ENCODE peak calls at places on chromosomes 13 and 19, in four cellular contexts. One of them, this sample, is unnamed.

GRCh38 chr19:35105411-35106290 is 10.0 kb upstream of the FXYD3 start:
- DNase-seq in K562: peak
- DNase-seq in GM12878: no peak
- DNase-seq in HL-60: no peak
- DNase-seq in this sample: no peak

GRCh38 chr13:97429681-97430081 is 4.3 kb upstream of the RAP2A start:
- DNase-seq in K562: no peak
- DNase-seq in GM12878: no peak
- DNase-seq in HL-60: no peak
- DNase-seq in this sample: no peak

GRCh38 chr19:58053480-58054156 is 5.5 kb upstream of the ZNF135 start:
- DNase-seq in K562: no peak
- DNase-seq in HL-60: no peak
- DNase-seq in GM12878: no peak
- DNase-seq in this sample: no peak

GRCh38 chr19:19053508-19054314 is 10.1 kb upstream of the SLC25A42 start:
- DNase-seq in GM12878: no peak
- DNase-seq in HL-60: no peak
- DNase-seq in K562: peak
- DNase-seq in this sample: peak

GRCh38 chr19:30528919-30529318 is 156.7 kb downstream of the ZNF536 start:
- DNase-seq in GM12878: no peak
- DNase-seq in HL-60: no peak
- DNase-seq in K562: no peak
- DNase-seq in this sample: no peak

GRCh38 chr13:111893071-111893606 is 173.8 kb upstream of the SOX1 start:
- DNase-seq in K562: no peak
- DNase-seq in GM12878: no peak
- DNase-seq in HL-60: no peak
- DNase-seq in this sample: no peak

GRCh38 chr13:20121154-20121515 is 39.7 kb downstream of the GJA3 start:
- DNase-seq in K562: no peak
- DNase-seq in GM12878: no peak
- DNase-seq in HL-60: peak
- DNase-seq in this sample: no peak

GRCh38 chr13:62357887-62358645 is 942.4 kb upstream of the PCDH20 start:
- DNase-seq in HL-60: peak
- DNase-seq in GM12878: peak
- DNase-seq in K562: no peak
- DNase-seq in this sample: no peak

GRCh38 chr13:109371066-109371465 is 415.3 kb downstream of the IRS2 start:
- DNase-seq in K562: no peak
- DNase-seq in HL-60: no peak
- DNase-seq in GM12878: no peak
- DNase-seq in this sample: no peak

GRCh38 chr19:13298565-13299481 is 148.6 kb downstream of the IER2 start:
- DNase-seq in GM12878: no peak
- DNase-seq in K562: peak
- DNase-seq in HL-60: no peak
- DNase-seq in this sample: no peak

GRCh38 chr13:58165617-58166016 is 534.1 kb downstream of the PCDH17 start:
- DNase-seq in GM12878: no peak
- DNase-seq in K562: no peak
- DNase-seq in HL-60: no peak
- DNase-seq in this sample: no peak

GRCh38 chr13:47678201-47678963 is 322.7 kb downstream of the SUCLA2 start:
- DNase-seq in HL-60: no peak
- DNase-seq in GM12878: no peak
- DNase-seq in K562: no peak
- DNase-seq in this sample: no peak

GRCh38 chr19:48671456-48671995 is 1.3 kb downstream of the NTN5 start:
- DNase-seq in K562: no peak
- DNase-seq in HL-60: no peak
- DNase-seq in GM12878: no peak
- DNase-seq in this sample: no peak

GRCh38 chr13:75946746-75947397 is 310.7 kb downstream of the LMO7 start:
- DNase-seq in K562: no peak
- DNase-seq in GM12878: no peak
- DNase-seq in HL-60: no peak
- DNase-seq in this sample: no peak

GRCh38 chr19:46639356-46640061 is 3.5 kb upstream of the GNG8 start:
- DNase-seq in HL-60: peak
- DNase-seq in GM12878: no peak
- DNase-seq in K562: peak
- DNase-seq in this sample: no peak

GRCh38 chr13:34943675-34944634 is 1.9 kb downstream of the NBEA start:
- DNase-seq in GM12878: no peak
- DNase-seq in K562: no peak
- DNase-seq in HL-60: no peak
- DNase-seq in this sample: no peak

GRCh38 chr13:38960175-38960574 is 30.5 kb downstream of the STOML3 start:
- DNase-seq in GM12878: no peak
- DNase-seq in K562: no peak
- DNase-seq in HL-60: no peak
- DNase-seq in this sample: no peak

GRCh38 chr13:109995578-109995977 is 209.2 kb upstream of the IRS2 start:
- DNase-seq in K562: no peak
- DNase-seq in HL-60: no peak
- DNase-seq in GM12878: no peak
- DNase-seq in this sample: no peak

GRCh38 chr19:2474232-2475017 is 1.5 kb upstream of the GADD45B start:
- DNase-seq in GM12878: no peak
- DNase-seq in K562: peak
- DNase-seq in HL-60: peak
- DNase-seq in this sample: peak

GRCh38 chr19:10289836-10290438 is at the start of gene ICAM5:
- DNase-seq in K562: peak
- DNase-seq in GM12878: no peak
- DNase-seq in HL-60: no peak
- DNase-seq in this sample: no peak

GRCh38 chr19:40578442-40578908 is 1.8 kb downstream of the SHKBP1 start:
- DNase-seq in K562: peak
- DNase-seq in GM12878: no peak
- DNase-seq in HL-60: peak
- DNase-seq in this sample: no peak

GRCh38 chr13:92590503-92590908 is 636.1 kb upstream of the GPC6 start:
- DNase-seq in HL-60: no peak
- DNase-seq in GM12878: no peak
- DNase-seq in K562: no peak
- DNase-seq in this sample: no peak

GRCh38 chr13:33112745-33113144 is 96.5 kb downstream of the KL start:
- DNase-seq in K562: no peak
- DNase-seq in GM12878: no peak
- DNase-seq in HL-60: no peak
- DNase-seq in this sample: no peak

GRCh38 chr19:12769689-12770088 is 5.7 kb downstream of the HOOK2 start:
- DNase-seq in K562: peak
- DNase-seq in GM12878: no peak
- DNase-seq in HL-60: no peak
- DNase-seq in this sample: no peak

GRCh38 chr13:24500977-24501376 is 11.6 kb downstream of the PARP4 start:
- DNase-seq in GM12878: no peak
- DNase-seq in HL-60: no peak
- DNase-seq in K562: peak
- DNase-seq in this sample: no peak

GRCh38 chr19:56837892-56838679 is 2.4 kb downstream of the PEG3 start:
- DNase-seq in K562: no peak
- DNase-seq in HL-60: peak
- DNase-seq in GM12878: no peak
- DNase-seq in this sample: no peak

GRCh38 chr19:7899751-7900352 is 3.8 kb upstream of the MAP2K7 start:
- DNase-seq in GM12878: no peak
- DNase-seq in HL-60: no peak
- DNase-seq in K562: no peak
- DNase-seq in this sample: no peak

GRCh38 chr19:7894612-7895309 is 6.5 kb downstream of the LRRC8E start:
- DNase-seq in K562: no peak
- DNase-seq in HL-60: no peak
- DNase-seq in GM12878: no peak
- DNase-seq in this sample: no peak

GRCh38 chr19:7898967-7899366 is 4.7 kb upstream of the MAP2K7 start:
- DNase-seq in GM12878: no peak
- DNase-seq in HL-60: no peak
- DNase-seq in K562: no peak
- DNase-seq in this sample: no peak

GRCh38 chr19:7895565-7895964 is 7.3 kb downstream of the LRRC8E start:
- DNase-seq in GM12878: no peak
- DNase-seq in HL-60: no peak
- DNase-seq in K562: no peak
- DNase-seq in this sample: no peak

DNA sequence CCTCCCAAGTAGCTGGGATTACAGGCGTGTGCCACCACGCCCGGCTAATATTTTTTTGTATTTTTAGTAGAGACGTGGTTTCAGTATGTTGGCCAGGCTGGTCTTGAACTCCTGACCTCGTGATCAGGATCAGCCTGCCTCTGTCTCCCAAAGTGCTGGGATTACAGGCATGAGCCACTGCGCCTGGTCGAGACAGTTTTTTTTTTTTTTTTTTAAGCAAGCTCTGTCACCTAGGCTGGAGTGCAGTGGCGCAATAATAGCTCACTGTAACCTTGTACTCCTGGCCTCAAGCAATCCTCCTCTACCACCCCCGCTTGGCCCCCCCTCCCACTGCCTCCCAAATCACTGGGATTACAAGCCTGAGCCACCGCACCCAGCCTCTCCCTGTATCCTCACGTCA is 6.4 kb upstream of the MAP2K7 start:
- DNase-seq in K562: no peak
- DNase-seq in HL-60: no peak
- DNase-seq in GM12878: no peak
- DNase-seq in this sample: no peak
- TF ChIP-seq SPI1 in K562: no peak
- TF ChIP-seq SPI1 in HL-60: no peak
- TF ChIP-seq SPI1 in GM12878: no peak
- TF ChIP-seq SPI1 in this sample: no peak

DNA sequence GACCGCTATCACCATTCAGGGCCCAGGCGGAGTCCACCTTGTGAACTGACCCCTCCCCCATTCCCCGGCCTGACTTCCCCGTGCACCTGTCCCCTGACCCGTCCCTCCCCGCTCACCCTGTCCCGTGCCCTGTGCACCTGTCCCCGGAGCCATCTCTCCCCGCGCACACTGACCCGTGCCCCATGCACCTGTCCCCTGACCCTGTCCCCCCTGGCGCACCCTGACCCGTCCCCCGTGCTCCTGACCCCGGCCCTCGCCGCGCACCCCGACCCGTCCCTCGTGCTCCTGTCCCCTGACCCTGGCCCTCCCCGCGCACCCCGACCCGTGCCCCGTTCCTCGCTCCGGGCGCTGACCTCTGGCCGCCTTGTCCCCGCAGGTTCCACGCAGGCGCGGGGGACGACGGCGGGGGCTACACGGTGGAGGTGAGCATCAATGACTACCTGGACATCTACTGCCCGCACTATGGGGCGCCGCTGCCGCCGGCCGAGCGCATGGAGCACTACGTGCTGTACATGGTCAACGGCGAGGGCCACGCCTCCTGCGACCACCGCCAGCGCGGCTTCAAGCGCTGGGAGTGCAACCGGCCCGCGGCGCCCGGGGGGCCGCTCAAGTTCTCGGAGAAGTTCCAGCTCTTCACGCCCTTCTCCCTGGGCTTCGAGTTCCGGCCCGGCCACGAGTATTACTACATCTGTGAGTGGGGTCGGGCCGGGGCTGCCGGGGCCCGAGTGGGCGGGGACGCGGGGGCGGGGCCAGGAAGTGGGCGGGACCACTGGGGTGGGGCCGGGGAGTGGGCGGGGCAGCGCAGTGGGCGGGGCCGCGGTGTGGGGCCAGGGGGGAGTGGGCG is 9.7 kb downstream of the EFNA2 start:
- DNase-seq in GM12878: no peak
- DNase-seq in K562: peak
- DNase-seq in HL-60: no peak
- DNase-seq in this sample: peak
- TF ChIP-seq SPI1 in GM12878: no peak
- TF ChIP-seq SPI1 in K562: no peak
- TF ChIP-seq SPI1 in HL-60: no peak
- TF ChIP-seq SPI1 in this sample: no peak

GRCh38 chr13:49213539-49213938 is 6.6 kb upstream of the MLNR start:
- DNase-seq in HL-60: no peak
- DNase-seq in GM12878: no peak
- DNase-seq in K562: no peak
- DNase-seq in this sample: no peak
- TF ChIP-seq SPI1 in HL-60: peak
- TF ChIP-seq SPI1 in GM12878: peak
- TF ChIP-seq SPI1 in K562: no peak
- TF ChIP-seq SPI1 in this sample: peak

GRCh38 chr13:94674609-94675348 is 37.6 kb downstream of the SOX21 start:
- DNase-seq in GM12878: no peak
- DNase-seq in K562: peak
- DNase-seq in HL-60: peak
- DNase-seq in this sample: peak
- TF ChIP-seq SPI1 in GM12878: no peak
- TF ChIP-seq SPI1 in K562: no peak
- TF ChIP-seq SPI1 in HL-60: no peak
- TF ChIP-seq SPI1 in this sample: no peak

DNA sequence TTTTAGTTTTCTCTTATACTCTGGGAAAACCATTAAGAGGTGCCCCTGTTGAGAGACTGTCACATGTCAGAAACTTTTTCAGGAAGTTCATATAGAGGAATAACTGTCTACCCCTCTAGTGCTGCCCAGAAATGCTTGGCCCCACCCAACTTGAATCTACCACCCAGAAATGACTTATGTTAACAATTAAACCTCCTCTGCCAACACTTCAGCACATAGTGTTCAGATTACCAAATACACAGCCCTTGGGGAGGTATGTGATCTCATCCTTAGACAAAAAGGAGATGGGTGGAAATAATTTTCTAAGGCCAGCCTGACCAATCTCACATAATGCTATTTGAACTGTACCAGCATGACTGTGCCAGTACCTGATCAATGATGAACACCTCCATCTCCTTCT is 35.6 kb downstream of the CCDC169 start:
- DNase-seq in GM12878: no peak
- DNase-seq in HL-60: no peak
- DNase-seq in K562: no peak
- DNase-seq in this sample: no peak
- TF ChIP-seq SPI1 in GM12878: no peak
- TF ChIP-seq SPI1 in HL-60: no peak
- TF ChIP-seq SPI1 in K562: no peak
- TF ChIP-seq SPI1 in this sample: no peak

DNA sequence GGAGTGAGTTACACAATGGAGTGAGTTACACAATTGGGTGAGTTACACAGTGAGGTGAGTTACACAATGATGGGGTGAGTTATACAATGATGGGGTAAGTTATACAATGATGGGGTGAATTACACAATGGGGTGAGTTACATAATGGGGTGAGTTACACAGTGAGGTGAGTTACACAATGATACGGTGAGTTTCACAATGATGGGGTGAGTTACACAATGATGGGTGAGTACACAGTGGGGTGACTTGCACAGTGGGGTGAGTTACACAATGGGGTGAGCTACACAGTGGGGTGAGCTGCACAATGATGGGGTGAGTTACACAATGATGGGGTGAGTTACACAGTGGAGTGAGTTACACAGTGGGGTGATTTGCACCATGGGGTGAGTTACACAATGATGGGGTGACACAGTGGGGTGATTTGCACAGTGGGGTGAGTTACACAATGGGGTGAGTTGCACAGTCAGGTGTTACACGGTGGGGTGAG is 52.5 kb upstream of the GAS6 start:
- DNase-seq in GM12878: no peak
- DNase-seq in K562: no peak
- DNase-seq in HL-60: peak
- DNase-seq in this sample: no peak
- TF ChIP-seq SPI1 in GM12878: no peak
- TF ChIP-seq SPI1 in K562: no peak
- TF ChIP-seq SPI1 in HL-60: no peak
- TF ChIP-seq SPI1 in this sample: no peak

This sample was measured in GM12891.